ENCODE peak calls at places on chromosome 1, in ten cellular contexts. One of them, this sample, is unnamed.

GRCh38 chr1:82565146-82565545 is 764.4 kb downstream of the ADGRL2 start:
- DNase-seq in body of pancreas: peak; percentile 3
- DNase-seq in A549: peak; percentile 3
- DNase-seq in tibial nerve: no peak
- DNase-seq in sigmoid colon: no peak
- DNase-seq in esophagus muscularis mucosa: no peak
- DNase-seq in IMR-90: peak; percentile 19
- DNase-seq in esophagus squamous epithelium: no peak
- DNase-seq in transverse colon: no peak
- DNase-seq in ovary: no peak
- DNase-seq in this sample: peak; percentile 14

GRCh38 chr1:116919802-116920201 is 10.1 kb downstream of the PTGFRN start:
- DNase-seq in ovary: no peak
- DNase-seq in tibial nerve: no peak
- DNase-seq in sigmoid colon: peak; percentile 65
- DNase-seq in esophagus squamous epithelium: no peak
- DNase-seq in IMR-90: no peak
- DNase-seq in body of pancreas: peak; percentile 68
- DNase-seq in transverse colon: peak; percentile 38
- DNase-seq in esophagus muscularis mucosa: no peak
- DNase-seq in A549: no peak
- DNase-seq in this sample: no peak

GRCh38 chr1:82542141-82542540 is 741.4 kb downstream of the ADGRL2 start:
- DNase-seq in ovary: no peak
- DNase-seq in transverse colon: no peak
- DNase-seq in esophagus muscularis mucosa: no peak
- DNase-seq in esophagus squamous epithelium: no peak
- DNase-seq in body of pancreas: no peak
- DNase-seq in tibial nerve: no peak
- DNase-seq in sigmoid colon: no peak
- DNase-seq in A549: no peak
- DNase-seq in IMR-90: no peak
- DNase-seq in this sample: no peak

GRCh38 chr1:12202190-12202497 is 27.7 kb upstream of the VPS13D start:
- DNase-seq in IMR-90: no peak
- DNase-seq in ovary: no peak
- DNase-seq in A549: no peak
- DNase-seq in esophagus squamous epithelium: no peak
- DNase-seq in esophagus muscularis mucosa: no peak
- DNase-seq in transverse colon: no peak
- DNase-seq in body of pancreas: no peak
- DNase-seq in tibial nerve: no peak
- DNase-seq in sigmoid colon: no peak
- DNase-seq in this sample: no peak

GRCh38 chr1:23865543-23865930 is 2.6 kb downstream of the FUCA1 start:
- DNase-seq in transverse colon: peak; percentile 37
- DNase-seq in IMR-90: peak; percentile 18
- DNase-seq in A549: no peak
- DNase-seq in tibial nerve: no peak
- DNase-seq in esophagus muscularis mucosa: no peak
- DNase-seq in sigmoid colon: no peak
- DNase-seq in body of pancreas: peak; percentile 58
- DNase-seq in esophagus squamous epithelium: no peak
- DNase-seq in ovary: no peak
- DNase-seq in this sample: no peak

GRCh38 chr1:18293291-18293690 is 185.7 kb downstream of the IGSF21 start:
- DNase-seq in tibial nerve: no peak
- DNase-seq in body of pancreas: no peak
- DNase-seq in A549: no peak
- DNase-seq in sigmoid colon: no peak
- DNase-seq in esophagus muscularis mucosa: no peak
- DNase-seq in esophagus squamous epithelium: no peak
- DNase-seq in IMR-90: no peak
- DNase-seq in ovary: no peak
- DNase-seq in transverse colon: no peak
- DNase-seq in this sample: no peak

GRCh38 chr1:67463298-67463960 is 33.2 kb upstream of the SERBP1 start:
- DNase-seq in tibial nerve: no peak
- DNase-seq in A549: no peak
- DNase-seq in transverse colon: no peak
- DNase-seq in esophagus muscularis mucosa: no peak
- DNase-seq in ovary: no peak
- DNase-seq in IMR-90: peak; percentile 27
- DNase-seq in body of pancreas: no peak
- DNase-seq in sigmoid colon: no peak
- DNase-seq in esophagus squamous epithelium: no peak
- DNase-seq in this sample: no peak

GRCh38 chr1:65063025-65063424 is 85.0 kb upstream of the AK4 start:
- DNase-seq in body of pancreas: no peak
- DNase-seq in A549: peak; percentile 24
- DNase-seq in ovary: no peak
- DNase-seq in tibial nerve: no peak
- DNase-seq in transverse colon: no peak
- DNase-seq in esophagus squamous epithelium: no peak
- DNase-seq in esophagus muscularis mucosa: no peak
- DNase-seq in IMR-90: no peak
- DNase-seq in sigmoid colon: no peak
- DNase-seq in this sample: no peak

GRCh38 chr1:42335809-42336518 is 929 bp upstream of the FOXJ3 start:
- DNase-seq in A549: peak; percentile 72
- DNase-seq in sigmoid colon: no peak
- DNase-seq in ovary: peak; percentile 28
- DNase-seq in tibial nerve: no peak
- DNase-seq in esophagus muscularis mucosa: no peak
- DNase-seq in transverse colon: no peak
- DNase-seq in esophagus squamous epithelium: no peak
- DNase-seq in body of pancreas: peak; percentile 53
- DNase-seq in IMR-90: peak; percentile 45
- DNase-seq in this sample: no peak

GRCh38 chr1:50027794-50028193 is 4.0 kb upstream of the AGBL4 start:
- DNase-seq in sigmoid colon: no peak
- DNase-seq in tibial nerve: no peak
- DNase-seq in IMR-90: no peak
- DNase-seq in esophagus squamous epithelium: no peak
- DNase-seq in A549: no peak
- DNase-seq in body of pancreas: no peak
- DNase-seq in ovary: no peak
- DNase-seq in esophagus muscularis mucosa: no peak
- DNase-seq in transverse colon: no peak
- DNase-seq in this sample: no peak

GRCh38 chr1:110260194-110260593 is 50.1 kb downstream of the KCNC4 start:
- DNase-seq in IMR-90: no peak
- DNase-seq in tibial nerve: no peak
- DNase-seq in esophagus squamous epithelium: no peak
- DNase-seq in sigmoid colon: no peak
- DNase-seq in body of pancreas: no peak
- DNase-seq in esophagus muscularis mucosa: no peak
- DNase-seq in transverse colon: no peak
- DNase-seq in ovary: no peak
- DNase-seq in A549: no peak
- DNase-seq in this sample: no peak
- H3K27ac ChIP-seq in IMR-90: no peak overlapping the region
- H3K27ac ChIP-seq in tibial nerve: no peak overlapping the region
- H3K27ac ChIP-seq in esophagus squamous epithelium: no peak overlapping the region
- H3K27ac ChIP-seq in sigmoid colon: no peak overlapping the region
- H3K27ac ChIP-seq in body of pancreas: no peak overlapping the region
- H3K27ac ChIP-seq in esophagus muscularis mucosa: no peak overlapping the region
- H3K27ac ChIP-seq in transverse colon: no peak overlapping the region
- H3K27ac ChIP-seq in ovary: no peak overlapping the region
- H3K27ac ChIP-seq in A549: no peak overlapping the region
- H3K27ac ChIP-seq in this sample: no peak overlapping the region

GRCh38 chr1:201396859-201397464 is 2.2 kb downstream of the LAD1 start:
- DNase-seq in IMR-90: no peak
- DNase-seq in A549: peak; percentile 86
- DNase-seq in ovary: no peak
- DNase-seq in transverse colon: peak; percentile 86
- DNase-seq in esophagus squamous epithelium: no peak
- DNase-seq in tibial nerve: no peak
- DNase-seq in sigmoid colon: no peak
- DNase-seq in esophagus muscularis mucosa: no peak
- DNase-seq in body of pancreas: peak; percentile 92
- DNase-seq in this sample: no peak

GRCh38 chr1:201399352-201400126 is 415 bp upstream of the LAD1 start:
- DNase-seq in esophagus squamous epithelium: no peak
- DNase-seq in sigmoid colon: no peak
- DNase-seq in IMR-90: no peak
- DNase-seq in A549: no peak
- DNase-seq in tibial nerve: no peak
- DNase-seq in esophagus muscularis mucosa: no peak
- DNase-seq in ovary: no peak
- DNase-seq in body of pancreas: peak; percentile 91
- DNase-seq in transverse colon: peak; percentile 72
- DNase-seq in this sample: no peak

GRCh38 chr1:201397675-201398074 is 1.4 kb downstream of the LAD1 start:
- DNase-seq in sigmoid colon: no peak
- DNase-seq in tibial nerve: no peak
- DNase-seq in A549: peak; percentile 19
- DNase-seq in esophagus squamous epithelium: no peak
- DNase-seq in esophagus muscularis mucosa: no peak
- DNase-seq in ovary: no peak
- DNase-seq in body of pancreas: no peak
- DNase-seq in transverse colon: peak; percentile 82
- DNase-seq in IMR-90: peak; percentile 19
- DNase-seq in this sample: no peak

GRCh38 chr1:201400257-201401230 is 1.4 kb upstream of the LAD1 start:
- DNase-seq in esophagus muscularis mucosa: no peak
- DNase-seq in transverse colon: no peak
- DNase-seq in body of pancreas: no peak
- DNase-seq in esophagus squamous epithelium: no peak
- DNase-seq in IMR-90: no peak
- DNase-seq in tibial nerve: no peak
- DNase-seq in ovary: no peak
- DNase-seq in sigmoid colon: no peak
- DNase-seq in A549: no peak
- DNase-seq in this sample: no peak

GRCh38 chr1:201399018-201399351 is at the start of gene LAD1:
- DNase-seq in ovary: no peak
- DNase-seq in tibial nerve: no peak
- DNase-seq in esophagus muscularis mucosa: no peak
- DNase-seq in sigmoid colon: no peak
- DNase-seq in IMR-90: no peak
- DNase-seq in transverse colon: no peak
- DNase-seq in A549: no peak
- DNase-seq in esophagus squamous epithelium: no peak
- DNase-seq in body of pancreas: no peak
- DNase-seq in this sample: no peak
- H3K4me3 ChIP-seq in ovary: peak within 1 kb of the TSS; percentile 6
- H3K4me3 ChIP-seq in tibial nerve: peak within 1 kb of the TSS; percentile 5
- H3K4me3 ChIP-seq in esophagus muscularis mucosa: peak within 1 kb of the TSS; percentile 34
- H3K4me3 ChIP-seq in sigmoid colon: no peak within 1 kb of the TSS
- H3K4me3 ChIP-seq in IMR-90: no peak within 1 kb of the TSS
- H3K4me3 ChIP-seq in transverse colon: peak within 1 kb of the TSS; percentile 49
- H3K4me3 ChIP-seq in A549: no peak within 1 kb of the TSS
- H3K4me3 ChIP-seq in esophagus squamous epithelium: peak within 1 kb of the TSS; percentile 77
- H3K4me3 ChIP-seq in body of pancreas: peak within 1 kb of the TSS; percentile 45
- H3K4me3 ChIP-seq in this sample: no peak within 1 kb of the TSS

GRCh38 chr1:235106457-235106856 is 22.2 kb downstream of the TOMM20 start:
- DNase-seq in body of pancreas: no peak
- DNase-seq in tibial nerve: no peak
- DNase-seq in esophagus muscularis mucosa: no peak
- DNase-seq in esophagus squamous epithelium: no peak
- DNase-seq in ovary: no peak
- DNase-seq in sigmoid colon: no peak
- DNase-seq in A549: no peak
- DNase-seq in transverse colon: no peak
- DNase-seq in IMR-90: no peak
- DNase-seq in this sample: no peak

GRCh38 chr1:235105051-235106043 is 23.3 kb downstream of the TOMM20 start:
- DNase-seq in A549: no peak
- DNase-seq in sigmoid colon: no peak
- DNase-seq in esophagus squamous epithelium: no peak
- DNase-seq in IMR-90: peak; percentile 32
- DNase-seq in body of pancreas: no peak
- DNase-seq in ovary: no peak
- DNase-seq in tibial nerve: no peak
- DNase-seq in transverse colon: no peak
- DNase-seq in esophagus muscularis mucosa: no peak
- DNase-seq in this sample: no peak

GRCh38 chr1:235108876-235109275 is 19.8 kb downstream of the TOMM20 start:
- DNase-seq in transverse colon: no peak
- DNase-seq in tibial nerve: no peak
- DNase-seq in IMR-90: no peak
- DNase-seq in esophagus muscularis mucosa: no peak
- DNase-seq in A549: no peak
- DNase-seq in esophagus squamous epithelium: no peak
- DNase-seq in ovary: no peak
- DNase-seq in sigmoid colon: no peak
- DNase-seq in body of pancreas: no peak
- DNase-seq in this sample: no peak

GRCh38 chr1:235107368-235108184 is 21.1 kb downstream of the TOMM20 start:
- DNase-seq in esophagus muscularis mucosa: no peak
- DNase-seq in transverse colon: no peak
- DNase-seq in IMR-90: no peak
- DNase-seq in A549: no peak
- DNase-seq in sigmoid colon: no peak
- DNase-seq in tibial nerve: no peak
- DNase-seq in ovary: no peak
- DNase-seq in esophagus squamous epithelium: no peak
- DNase-seq in body of pancreas: no peak
- DNase-seq in this sample: no peak

DNA sequence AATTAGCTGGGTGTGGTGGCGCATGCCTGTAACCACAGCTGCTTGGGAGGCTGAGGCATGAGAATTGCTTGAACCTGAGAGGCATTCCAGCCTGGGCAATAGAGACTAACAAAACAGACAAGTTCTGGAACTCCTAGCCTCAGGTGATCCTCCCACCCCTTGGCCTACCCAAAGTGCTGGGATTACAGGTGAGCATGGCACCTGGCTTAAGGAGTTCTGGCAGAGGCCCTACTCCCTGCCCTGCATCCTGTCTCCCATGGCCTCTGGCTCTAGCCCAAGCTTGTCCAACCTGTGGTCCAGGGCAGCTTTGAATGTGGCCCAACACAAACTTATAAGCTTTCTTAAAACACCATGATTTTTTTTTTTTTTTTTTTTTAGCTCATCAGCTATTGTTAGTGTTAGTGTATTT is 20.4 kb downstream of the TOMM20 start:
- DNase-seq in transverse colon: no peak
- DNase-seq in IMR-90: no peak
- DNase-seq in sigmoid colon: no peak
- DNase-seq in esophagus muscularis mucosa: no peak
- DNase-seq in ovary: no peak
- DNase-seq in A549: no peak
- DNase-seq in tibial nerve: no peak
- DNase-seq in esophagus squamous epithelium: no peak
- DNase-seq in body of pancreas: no peak
- DNase-seq in this sample: no peak
- TF ChIP-seq POLR2A in transverse colon: no peak
- TF ChIP-seq POLR2A in IMR-90: no peak
- TF ChIP-seq POLR2A in sigmoid colon: no peak
- TF ChIP-seq POLR2A in esophagus muscularis mucosa: no peak
- TF ChIP-seq POLR2A in ovary: no peak
- TF ChIP-seq POLR2A in A549: no peak
- TF ChIP-seq POLR2A in tibial nerve: no peak
- TF ChIP-seq POLR2A in esophagus squamous epithelium: no peak
- TF ChIP-seq POLR2A in body of pancreas: no peak
- TF ChIP-seq POLR2A in this sample: no peak

DNA sequence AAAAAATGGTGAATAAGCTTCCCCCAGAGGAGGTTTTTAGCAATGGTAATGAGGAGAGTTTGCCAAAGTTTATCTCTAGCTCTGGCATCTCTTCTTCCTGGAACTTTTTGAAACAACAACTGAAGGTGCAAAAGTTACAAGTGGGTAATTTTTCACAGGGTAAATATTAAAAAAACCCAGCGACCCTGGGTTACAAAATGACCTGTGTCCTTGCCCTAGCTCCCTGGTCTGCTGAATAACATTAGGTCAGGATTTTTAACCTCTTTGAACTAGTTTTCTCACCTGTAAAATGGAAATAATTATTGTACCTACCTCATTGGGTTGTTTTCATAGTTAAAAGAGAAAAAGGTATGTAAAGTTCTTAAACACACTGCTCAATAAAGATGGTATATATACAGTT is 332.4 kb upstream of the DUSP10 start:
- DNase-seq in esophagus squamous epithelium: no peak
- DNase-seq in esophagus muscularis mucosa: no peak
- DNase-seq in tibial nerve: no peak
- DNase-seq in ovary: no peak
- DNase-seq in IMR-90: no peak
- DNase-seq in transverse colon: no peak
- DNase-seq in sigmoid colon: no peak
- DNase-seq in A549: no peak
- DNase-seq in body of pancreas: no peak
- DNase-seq in this sample: no peak
- H3K27ac ChIP-seq in esophagus squamous epithelium: no peak overlapping the region
- H3K27ac ChIP-seq in esophagus muscularis mucosa: no peak overlapping the region
- H3K27ac ChIP-seq in tibial nerve: no peak overlapping the region
- H3K27ac ChIP-seq in ovary: no peak overlapping the region
- H3K27ac ChIP-seq in IMR-90: no peak overlapping the region
- H3K27ac ChIP-seq in transverse colon: no peak overlapping the region
- H3K27ac ChIP-seq in sigmoid colon: no peak overlapping the region
- H3K27ac ChIP-seq in A549: no peak overlapping the region
- H3K27ac ChIP-seq in body of pancreas: no peak overlapping the region
- H3K27ac ChIP-seq in this sample: no peak overlapping the region